ENCODE peak calls at places on chromosomes 13 and 19, in five cellular contexts. G is stomach, O is tibial nerve, R is ovary, A is uterus. N is an unnamed sample.

GRCh38 chr19:42233106-42233505 is 9.3 kb downstream of the GSK3A start:
- DNase-seq in G (no peak), O (no peak), R (no peak), A (no peak), N (no peak)

GRCh38 chr13:113607056-113607455 is 22.5 kb downstream of the TFDP1 start:
- DNase-seq in G (no peak), O (no peak), R (no peak), A (no peak), N (no peak)

GRCh38 chr13:86572115-86572514 is 772.9 kb upstream of the SLITRK6 start:
- DNase-seq in G (no peak), O (no peak), R (no peak), A (no peak), N (no peak)

GRCh38 chr13:113297370-113297871 is 382 bp downstream of the LAMP1 start:
- DNase-seq in G (no peak), O (no peak), R (no peak), A (peak; percentile 29), N (peak; percentile 36)

GRCh38 chr13:102035969-102036368 is 365.9 kb downstream of the FGF14 start:
- DNase-seq in G (no peak), O (no peak), R (no peak), A (no peak), N (no peak)

GRCh38 chr13:85278851-85279250 is 520.4 kb downstream of the SLITRK6 start:
- DNase-seq in G (no peak), O (no peak), R (no peak), A (no peak), N (no peak)

GRCh38 chr13:30153871-30154426 is 153.4 kb downstream of the KATNAL1 start:
- DNase-seq in G (no peak), O (no peak), R (no peak), A (no peak), N (peak; percentile 35)

GRCh38 chr13:110116072-110116487 is 190.9 kb downstream of the COL4A1 start:
- DNase-seq in G (peak; percentile 75), O (no peak), R (no peak), A (peak; percentile 49), N (peak; percentile 50)

GRCh38 chr13:80116107-80116506 is 224.8 kb downstream of the SPRY2 start:
- DNase-seq in G (no peak), O (no peak), R (no peak), A (no peak), N (no peak)

GRCh38 chr19:7792286-7792685 is 29.2 kb downstream of the CLEC4M start:
- DNase-seq in G (no peak), O (no peak), R (no peak), A (no peak), N (no peak)

GRCh38 chr13:59531571-59532091 is 632.1 kb downstream of the DIAPH3 start:
- DNase-seq in G (peak; percentile 67), O (peak; percentile 72), R (peak; percentile 51), A (peak; percentile 77), N (peak; percentile 96)

GRCh38 chr13:41418027-41418426 is 39.3 kb upstream of the RGCC start:
- DNase-seq in G (no peak), O (no peak), R (no peak), A (no peak), N (no peak)

GRCh38 chr13:48853381-48854102 is 122.2 kb upstream of the FNDC3A start:
- DNase-seq in G (no peak), O (no peak), R (no peak), A (no peak), N (no peak)

GRCh38 chr13:30998548-30999140 is 66.2 kb downstream of the TEX26 start:
- DNase-seq in G (no peak), O (no peak), R (no peak), A (no peak), N (no peak)

GRCh38 chr19:16078311-16078758 is 2.0 kb downstream of the TPM4 start:
- DNase-seq in G (no peak), O (no peak), R (peak; percentile 50), A (peak; percentile 69), N (no peak)

GRCh38 chr19:45815501-45816216 is 551 bp upstream of the RSPH6A start:
- DNase-seq in G (no peak), O (no peak), R (peak; percentile 55), A (no peak), N (no peak)
- TF ChIP-seq POLR2A in G (no peak), O (no peak), R (no peak), A (no peak), N (no peak)

DNA sequence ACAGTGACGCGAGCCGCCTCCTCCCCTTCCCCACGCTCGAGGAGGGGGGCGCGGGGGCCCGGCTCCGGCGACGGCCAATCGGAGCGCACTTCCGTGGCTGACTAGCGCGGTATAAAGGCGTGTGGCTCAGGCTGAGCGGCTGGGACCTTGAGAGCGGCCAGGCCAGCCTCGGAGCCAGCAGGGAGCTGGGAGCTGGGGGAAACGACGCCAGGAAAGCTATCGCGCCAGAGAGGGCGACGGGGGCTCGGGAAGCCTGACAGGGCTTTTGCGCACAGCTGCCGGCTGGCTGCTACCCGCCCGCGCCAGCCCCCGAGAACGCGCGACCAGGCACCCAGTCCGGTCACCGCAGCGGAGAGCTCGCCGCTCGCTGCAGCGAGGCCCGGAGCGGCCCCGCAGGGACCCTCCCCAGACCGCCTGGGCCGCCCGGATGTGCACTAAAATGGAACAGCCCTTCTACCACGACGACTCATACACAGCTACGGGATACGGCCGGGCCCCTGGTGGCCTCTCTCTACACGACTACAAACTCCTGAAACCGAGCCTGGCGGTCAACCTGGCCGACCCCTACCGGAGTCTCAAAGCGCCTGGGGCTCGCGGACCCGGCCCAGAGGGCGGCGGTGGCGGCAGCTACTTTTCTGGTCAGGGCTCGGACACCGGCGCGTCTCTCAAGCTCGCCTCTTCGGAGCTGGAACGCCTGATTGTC is at the start of gene JUNB:
- DNase-seq in G (peak; percentile 99), O (peak; percentile 96), R (peak; percentile 98), A (peak; percentile 97), N (peak; percentile 97)
- TF ChIP-seq POLR2A in G (peak; percentile 100), O (peak; percentile 100), R (peak; percentile 100), A (peak; percentile 100), N (peak; percentile 100)

GRCh38 chr19:3186377-3186688 is 603 bp downstream of the NCLN start:
- DNase-seq in G (no peak), O (no peak), R (peak; percentile 58), A (no peak), N (no peak)

GRCh38 chr19:3186891-3187661 is 1.3 kb downstream of the NCLN start:
- DNase-seq in G (no peak), O (no peak), R (peak; percentile 43), A (no peak), N (no peak)

GRCh38 chr19:3183721-3184641 is 1.7 kb upstream of the NCLN start:
- DNase-seq in G (no peak), O (no peak), R (peak; percentile 41), A (no peak), N (no peak)

GRCh38 chr19:3184847-3185481 is 766 bp upstream of the NCLN start:
- DNase-seq in G (peak; percentile 73), O (peak; percentile 51), R (no peak), A (peak; percentile 80), N (peak; percentile 74)

DNA sequence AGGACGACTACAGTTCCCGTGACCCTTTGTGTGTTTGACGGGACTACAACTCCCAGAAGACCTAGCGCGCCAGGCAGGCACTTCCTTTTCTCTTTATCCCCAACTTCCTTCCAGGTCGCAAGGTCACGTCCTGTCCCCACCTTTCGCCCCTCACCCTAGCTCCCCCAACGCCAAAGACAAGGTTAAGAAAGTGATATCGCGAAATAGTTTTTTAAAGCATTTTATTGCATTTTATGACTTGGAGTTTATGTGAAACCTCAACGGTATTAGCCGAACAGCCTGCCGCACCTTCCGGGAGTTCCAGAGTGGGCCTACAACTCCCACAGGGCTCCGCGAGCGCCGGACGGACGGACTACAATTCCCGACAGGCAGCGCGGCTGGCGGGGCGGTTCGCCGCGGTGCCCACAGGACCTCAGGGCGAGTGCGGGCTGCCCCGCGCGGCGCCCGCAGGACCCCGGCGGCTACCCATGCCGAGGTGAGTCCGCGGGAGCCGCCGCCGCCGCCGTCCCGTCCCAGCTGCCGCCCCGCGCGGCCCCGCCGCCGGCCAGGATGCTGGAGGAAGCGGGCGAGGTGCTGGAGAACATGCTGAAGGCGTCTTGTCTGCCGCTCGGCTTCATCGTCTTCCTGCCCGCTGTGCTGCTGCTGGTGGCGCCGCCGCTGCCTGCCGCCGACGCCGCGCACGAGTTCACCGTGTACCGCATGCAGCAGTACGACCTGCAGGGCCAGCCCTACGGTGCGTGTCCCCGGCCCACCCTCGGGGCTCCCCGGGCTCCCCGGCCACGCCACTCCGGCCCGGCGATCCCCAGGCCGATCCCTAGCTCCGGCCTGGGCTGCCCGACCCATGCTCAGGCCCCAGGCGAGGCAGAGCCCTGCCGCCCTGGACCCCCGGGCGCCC is at the start of gene NCLN:
- DNase-seq in G (peak; percentile 96), O (peak; percentile 86), R (peak; percentile 96), A (peak; percentile 95), N (peak; percentile 95)
- TF ChIP-seq POLR2A in G (no peak), O (peak; percentile 56), R (peak; percentile 20), A (peak; percentile 65), N (peak; percentile 51)

GRCh38 chr19:39125554-39126311 is at the start of gene PAK4:
- DNase-seq in G (peak; percentile 98), O (peak; percentile 98), R (peak; percentile 98), A (peak; percentile 98), N (peak; percentile 99)
- TF ChIP-seq POLR2A in G (no peak), O (peak; percentile 83), R (peak; percentile 54), A (peak; percentile 80), N (peak; percentile 84)

DNA sequence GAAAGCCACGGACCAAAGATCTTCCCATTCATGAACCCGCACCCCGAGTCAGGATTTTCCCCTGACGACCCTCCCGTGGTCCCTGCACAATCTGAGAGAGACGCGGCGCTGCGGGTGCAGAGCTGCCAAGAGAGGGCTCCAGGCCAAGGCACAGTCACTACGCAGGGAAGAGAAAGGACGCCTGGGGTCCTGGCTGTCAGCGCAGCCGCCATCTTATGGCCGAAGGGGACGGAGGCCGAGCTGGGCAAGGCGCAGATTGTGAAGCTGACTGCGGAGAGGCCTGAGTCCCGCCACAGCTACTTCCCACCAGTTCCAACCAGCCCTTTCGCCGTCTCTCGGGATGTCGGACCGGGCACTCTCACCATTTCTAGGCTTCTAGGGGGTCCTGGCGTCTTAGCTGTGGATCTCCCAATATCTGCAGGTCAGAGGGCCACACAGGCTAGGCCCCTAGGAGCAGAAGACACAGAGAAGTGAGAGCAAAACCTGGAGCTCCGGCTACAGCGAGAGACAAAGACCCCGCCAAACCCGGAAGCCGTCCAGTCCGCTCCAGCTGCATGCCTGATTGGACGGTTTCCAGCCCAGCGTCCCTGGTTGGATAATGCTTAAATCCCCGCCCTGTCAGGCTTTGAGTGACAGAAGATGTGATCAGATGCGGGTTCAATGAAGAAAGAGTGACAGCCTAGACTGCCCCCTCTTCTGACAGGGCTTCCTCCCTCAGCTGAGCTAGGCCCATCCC is at the start of gene ZNF100:
- DNase-seq in G (peak; percentile 94), O (peak; percentile 87), R (peak; percentile 89), A (peak; percentile 91), N (peak; percentile 94)
- TF ChIP-seq POLR2A in G (no peak), O (peak; percentile 60), R (peak; percentile 37), A (peak; percentile 40), N (no peak)